ENCODE peak calls at places on chromosomes 12 and 14, in nine cellular contexts. W, I, T, D, O, Z, H, F and E are unnamed samples.

GRCh38 chr12:71708658-71709057 is 22.8 kb downstream of the TMEM19 start:
- DNase-seq in T (no peak), Z (peak; percentile 59), O (no peak), H (no peak), F (no peak), W (no peak), I (no peak), D (no peak), E (no peak)

GRCh38 chr12:89073027-89073398 is 279.3 kb downstream of the DUSP6 start:
- DNase-seq in I (peak; percentile 66), H (no peak), Z (peak; percentile 74), W (no peak), T (no peak), F (peak; percentile 88), O (no peak), D (no peak), E (no peak)

GRCh38 chr12:33605776-33606175 is 166.2 kb upstream of the SYT10 start:
- DNase-seq in W (no peak), H (no peak), D (no peak), I (no peak), T (no peak), F (no peak), O (no peak), Z (peak; percentile 3), E (no peak)

GRCh38 chr12:120725659-120726509 is at the start of gene ACADS:
- DNase-seq in I (peak; percentile 91), D (peak; percentile 87), Z (peak; percentile 95), T (peak; percentile 95), H (peak; percentile 95), O (peak; percentile 90), W (peak; percentile 92), F (peak; percentile 28), E (peak; percentile 90)

GRCh38 chr14:77761205-77761931 is 412 bp upstream of the SNW1 start:
- DNase-seq in T (peak; percentile 25), O (no peak), D (peak; percentile 15), H (no peak), F (no peak), Z (peak; percentile 79), I (peak; percentile 99), W (peak; percentile 32), E (no peak)

GRCh38 chr12:19397534-19397933 is 41.8 kb upstream of the AEBP2 start:
- DNase-seq in D (no peak), O (no peak), Z (peak; percentile 11), W (no peak), H (no peak), I (no peak), T (no peak), F (no peak), E (no peak)

GRCh38 chr14:50321009-50321660 is 9.0 kb downstream of the DMAC2L start:
- DNase-seq in W (peak; percentile 24), T (peak; percentile 54), I (peak; percentile 96), H (no peak), D (peak; percentile 63), F (peak; percentile 78), Z (peak; percentile 93), O (peak; percentile 65), E (peak; percentile 54)

GRCh38 chr12:110931315-110931728 is 10.9 kb upstream of the MYL2 start:
- DNase-seq in T (no peak), H (no peak), O (no peak), D (no peak), W (peak; percentile 82), F (no peak), Z (no peak), I (no peak), E (no peak)

GRCh38 chr14:79294506-79294905 is 916.8 kb downstream of the DIO2 start:
- DNase-seq in D (no peak), H (no peak), I (no peak), T (no peak), Z (no peak), F (no peak), W (no peak), O (no peak), E (no peak)

GRCh38 chr12:64746663-64747062 is 12.5 kb downstream of the GNS start:
- DNase-seq in D (no peak), I (no peak), W (no peak), O (no peak), Z (peak; percentile 54), F (no peak), H (no peak), T (no peak), E (no peak)

GRCh38 chr14:76950043-76951020 is 78.2 kb downstream of the IRF2BPL start:
- DNase-seq in H (no peak), W (no peak), Z (peak; percentile 80), O (no peak), I (no peak), T (no peak), D (no peak), F (no peak), E (no peak)

GRCh38 chr12:89138048-89138852 is 214.1 kb downstream of the DUSP6 start:
- DNase-seq in T (no peak), D (no peak), H (no peak), F (no peak), W (no peak), I (no peak), Z (peak; percentile 76), O (no peak), E (no peak)

GRCh38 chr14:75068294-75069020 is 984 bp upstream of the ZC2HC1C start:
- DNase-seq in Z (no peak), O (no peak), I (no peak), T (no peak), H (no peak), W (no peak), F (no peak), D (no peak), E (no peak)

GRCh38 chr14:68774771-68775613 is 17.9 kb downstream of the ZFP36L1 start:
- DNase-seq in O (no peak), W (no peak), D (no peak), H (no peak), Z (peak; percentile 89), T (no peak), F (no peak), I (peak; percentile 67), E (no peak)

GRCh38 chr14:88576222-88576621 is 13.4 kb downstream of the ZC3H14 start:
- DNase-seq in Z (no peak), T (no peak), I (no peak), D (no peak), H (no peak), O (no peak), W (no peak), F (no peak), E (no peak)
- H3K36me3 ChIP-seq in Z (peaks cover 89% of the 10 kb centered on the region), T (no peaks in the 10 kb centered on the region), I (peaks cover 100% of the 10 kb centered on the region), D (no peaks in the 10 kb centered on the region), H (peaks cover 100% of the 10 kb centered on the region), O (peaks cover 100% of the 10 kb centered on the region), W (peaks cover 97% of the 10 kb centered on the region), F (no peaks in the 10 kb centered on the region), E (peaks cover 10% of the 10 kb centered on the region)

DNA sequence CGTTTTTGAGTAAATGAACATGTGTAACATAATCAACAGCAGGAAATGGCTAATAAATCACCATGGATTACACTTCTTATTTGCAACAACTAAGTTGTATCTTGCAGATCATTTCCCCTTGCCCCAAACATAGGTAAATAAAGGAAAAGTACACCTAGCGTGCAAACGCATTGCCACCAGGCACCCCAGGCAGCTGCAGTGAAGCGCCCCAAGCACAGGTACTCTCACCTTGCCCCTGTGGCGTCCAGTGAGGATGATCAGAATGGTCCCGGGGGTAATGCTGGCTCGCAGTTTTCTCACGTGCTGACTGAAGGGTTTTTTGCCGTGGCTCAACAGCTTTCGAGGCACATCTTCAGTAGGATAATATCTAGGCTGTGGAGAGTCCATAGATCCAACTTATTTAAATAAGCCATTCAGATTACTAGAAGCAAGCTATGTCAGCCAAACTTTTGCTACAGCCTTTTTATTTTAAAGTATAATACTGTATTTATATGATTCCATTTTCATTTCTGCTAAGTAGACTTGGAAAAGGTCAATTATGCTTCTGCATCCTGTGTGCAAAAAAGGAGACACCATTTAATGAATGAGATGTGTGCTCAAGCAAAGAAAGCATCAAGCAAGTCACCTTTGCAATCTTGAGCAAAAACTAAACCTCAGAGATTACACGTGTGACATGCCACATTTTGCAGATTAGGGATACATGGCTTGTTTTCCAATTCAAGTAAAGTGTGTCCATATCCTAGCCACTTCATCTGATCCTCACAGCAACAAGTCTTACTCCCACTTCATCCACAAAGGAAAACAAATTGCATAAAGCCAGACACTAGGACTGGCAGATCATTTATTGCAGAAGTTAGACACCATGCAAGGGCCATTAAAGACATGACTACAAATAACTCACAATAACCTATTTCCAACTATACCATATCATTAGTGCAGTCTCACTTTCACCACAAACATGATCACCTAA is 2.6 kb downstream of the RPL6 start:
- DNase-seq in O (no peak), F (no peak), Z (no peak), T (no peak), H (no peak), I (no peak), D (no peak), W (no peak), E (no peak)
- H3K36me3 ChIP-seq in O (peaks cover 54% of the 10 kb centered on the region), F (peaks cover 3% of the 10 kb centered on the region), Z (peaks cover 44% of the 10 kb centered on the region), T (no peaks in the 10 kb centered on the region), H (peaks cover 48% of the 10 kb centered on the region), I (peaks cover 43% of the 10 kb centered on the region), D (no peaks in the 10 kb centered on the region), W (peaks cover 46% of the 10 kb centered on the region), E (peaks cover 21% of the 10 kb centered on the region)

DNA sequence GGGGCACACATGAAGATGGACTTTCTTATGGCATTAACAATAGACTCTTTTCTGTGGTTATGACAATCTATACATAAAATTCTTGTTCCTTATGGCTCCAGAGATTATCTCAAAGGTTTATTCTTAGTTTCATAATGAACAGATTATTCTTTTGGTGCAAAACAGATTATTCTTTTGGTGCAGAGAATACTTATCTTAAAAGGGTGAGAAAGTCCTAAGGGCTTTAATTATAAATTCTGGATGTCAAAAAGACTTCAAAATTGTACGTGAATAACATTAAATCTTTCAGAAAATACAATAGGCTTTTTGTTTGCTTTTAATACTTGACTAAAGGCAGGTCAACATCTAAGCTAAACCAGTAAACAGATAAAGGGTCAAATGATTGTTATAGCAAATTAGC is 69.3 kb downstream of the MNAT1 start:
- DNase-seq in Z (no peak), W (no peak), T (no peak), I (no peak), D (no peak), H (no peak), O (no peak), F (no peak), E (no peak)
- H3K36me3 ChIP-seq in Z (peaks cover 9% of the 10 kb centered on the region), W (peaks cover 9% of the 10 kb centered on the region), T (no peaks in the 10 kb centered on the region), I (peaks cover 19% of the 10 kb centered on the region), D (no peaks in the 10 kb centered on the region), H (peaks cover under 1% of the 10 kb centered on the region), O (peaks cover 6% of the 10 kb centered on the region), F (no peaks in the 10 kb centered on the region), E (no peaks in the 10 kb centered on the region)

GRCh38 chr14:24164591-24164991 is 3.5 kb downstream of the IRF9 start:
- DNase-seq in D (no peak), O (no peak), W (no peak), T (no peak), Z (no peak), I (no peak), F (no peak), H (peak; percentile 42), E (no peak)

GRCh38 chr14:24160850-24161804 is at the start of gene IRF9:
- DNase-seq in H (peak; percentile 95), Z (peak; percentile 92), F (peak; percentile 73), O (peak; percentile 97), T (peak; percentile 96), D (peak; percentile 93), I (peak; percentile 97), W (peak; percentile 95), E (peak; percentile 90)

GRCh38 chr14:24162083-24162482 is 1.0 kb downstream of the IRF9 start:
- DNase-seq in I (no peak), O (no peak), W (no peak), F (no peak), D (peak; percentile 42), Z (peak; percentile 67), H (peak; percentile 28), T (no peak), E (no peak)

GRCh38 chr14:24167527-24168114 is 4.3 kb upstream of the REC8 start:
- DNase-seq in F (no peak), W (no peak), T (no peak), D (no peak), H (no peak), I (no peak), O (no peak), Z (no peak), E (no peak)

GRCh38 chr14:24165785-24166184 is 4.7 kb downstream of the IRF9 start:
- DNase-seq in T (no peak), D (no peak), F (no peak), O (no peak), I (no peak), Z (no peak), H (peak; percentile 12), W (no peak), E (no peak)
- H3K36me3 ChIP-seq in T (no peaks in the 10 kb centered on the region), D (no peaks in the 10 kb centered on the region), F (peaks cover 7% of the 10 kb centered on the region), O (peaks cover 29% of the 10 kb centered on the region), I (peaks cover 48% of the 10 kb centered on the region), Z (peaks cover 38% of the 10 kb centered on the region), H (peaks cover 80% of the 10 kb centered on the region), W (peaks cover 71% of the 10 kb centered on the region), E (peaks cover 47% of the 10 kb centered on the region)